ENCODE peak calls at places on chromosomes 6 and 20, in eight cellular contexts. X, W, T, Y, P, L, Q and I are unnamed samples.

GRCh38 chr6:161949531-161949930 is 675.7 kb upstream of the AGPAT4 start:
- DNase-seq in X (no peak), W (no peak), T (no peak), Y (no peak), P (no peak), L (no peak), Q (no peak), I (no peak)

GRCh38 chr6:105428342-105428957 is 25.6 kb upstream of the PREP start:
- DNase-seq in X (peak; percentile 74), W (peak; percentile 91), T (no peak), Y (no peak), P (peak; percentile 96), L (peak; percentile 44), Q (no peak), I (no peak)

GRCh38 chr6:12386816-12387215 is 96.7 kb downstream of the EDN1 start:
- DNase-seq in X (no peak), W (no peak), T (no peak), Y (no peak), P (peak; percentile 12), L (no peak), Q (no peak), I (no peak)

GRCh38 chr20:22303523-22303922 is 280.8 kb downstream of the FOXA2 start:
- DNase-seq in X (no peak), W (no peak), T (no peak), Y (no peak), P (no peak), L (no peak), Q (no peak), I (no peak)

GRCh38 chr20:34271961-34272360 is 30.7 kb downstream of the ASIP start:
- DNase-seq in X (no peak), W (peak; percentile 98), T (no peak), Y (no peak), P (peak; percentile 97), L (no peak), Q (no peak), I (no peak)

GRCh38 chr6:117613920-117614535 is 11.7 kb upstream of the GOPC start:
- DNase-seq in X (no peak), W (peak; percentile 12), T (no peak), Y (no peak), P (peak; percentile 9), L (no peak), Q (no peak), I (no peak)

GRCh38 chr6:153086225-153086990 is 44.7 kb downstream of the RGS17 start:
- DNase-seq in X (no peak), W (peak; percentile 68), T (no peak), Y (no peak), P (peak; percentile 38), L (no peak), Q (no peak), I (no peak)

GRCh38 chr6:161169690-161170089 is 104.2 kb downstream of the AGPAT4 start:
- DNase-seq in X (peak; percentile 72), W (peak; percentile 53), T (no peak), Y (no peak), P (peak; percentile 86), L (no peak), Q (peak; percentile 39), I (no peak)

GRCh38 chr20:62449951-62450815 is 22.8 kb upstream of the RBBP8NL start:
- DNase-seq in X (no peak), W (no peak), T (no peak), Y (no peak), P (no peak), L (peak; percentile 67), Q (no peak), I (no peak)